ENCODE peak calls at places on chromosomes 5 and 9, in nine cellular contexts. One of them, this sample, is unnamed.
A peak's percentile ranks its signal among the peaks of the same experiment; 100 is the strongest.

GRCh38 chr9:82565188-82565966 is 497.6 kb downstream of the RASEF start:
- DNase-seq in sigmoid colon: no peak
- DNase-seq in Panc1: no peak
- DNase-seq in cardiac muscle cell: no peak
- DNase-seq in WERI-Rb-1: no peak
- DNase-seq in fibroblast of lung: no peak
- DNase-seq in endodermal cell: no peak
- DNase-seq in PC-3: no peak
- DNase-seq in trophoblast cell: no peak
- DNase-seq in this sample: no peak

GRCh38 chr5:5542654-5543053 is 120.2 kb downstream of the ICE1 start:
- DNase-seq in sigmoid colon: no peak
- DNase-seq in WERI-Rb-1: no peak
- DNase-seq in PC-3: no peak
- DNase-seq in fibroblast of lung: no peak
- DNase-seq in trophoblast cell: no peak
- DNase-seq in Panc1: no peak
- DNase-seq in endodermal cell: no peak
- DNase-seq in cardiac muscle cell: no peak
- DNase-seq in this sample: no peak

GRCh38 chr5:147075187-147075586 is 159.6 kb upstream of the STK32A start:
- DNase-seq in sigmoid colon: no peak
- DNase-seq in Panc1: no peak
- DNase-seq in trophoblast cell: no peak
- DNase-seq in endodermal cell: no peak
- DNase-seq in cardiac muscle cell: no peak
- DNase-seq in WERI-Rb-1: no peak
- DNase-seq in PC-3: no peak
- DNase-seq in fibroblast of lung: no peak
- DNase-seq in this sample: no peak

GRCh38 chr5:110916373-110917049 is 155.0 kb upstream of the TSLP start:
- DNase-seq in endodermal cell: no peak
- DNase-seq in cardiac muscle cell: no peak
- DNase-seq in trophoblast cell: peak; percentile 41
- DNase-seq in WERI-Rb-1: peak; percentile 58
- DNase-seq in Panc1: no peak
- DNase-seq in PC-3: peak; percentile 90
- DNase-seq in sigmoid colon: no peak
- DNase-seq in fibroblast of lung: peak; percentile 95
- DNase-seq in this sample: peak; percentile 89

GRCh38 chr9:12993432-12993831 is 218.6 kb downstream of the LURAP1L start:
- DNase-seq in Panc1: no peak
- DNase-seq in sigmoid colon: no peak
- DNase-seq in trophoblast cell: no peak
- DNase-seq in PC-3: no peak
- DNase-seq in WERI-Rb-1: no peak
- DNase-seq in cardiac muscle cell: no peak
- DNase-seq in endodermal cell: no peak
- DNase-seq in fibroblast of lung: no peak
- DNase-seq in this sample: no peak

GRCh38 chr9:98430535-98430934 is 175.1 kb upstream of the TBC1D2 start:
- DNase-seq in Panc1: no peak
- DNase-seq in cardiac muscle cell: peak; percentile 4
- DNase-seq in endodermal cell: no peak
- DNase-seq in fibroblast of lung: peak; percentile 48
- DNase-seq in WERI-Rb-1: peak; percentile 61
- DNase-seq in PC-3: no peak
- DNase-seq in trophoblast cell: no peak
- DNase-seq in sigmoid colon: no peak
- DNase-seq in this sample: no peak

GRCh38 chr5:140608730-140609520 is 24.1 kb downstream of the CD14 start:
- DNase-seq in PC-3: peak; percentile 25
- DNase-seq in fibroblast of lung: no peak
- DNase-seq in Panc1: no peak
- DNase-seq in endodermal cell: no peak
- DNase-seq in sigmoid colon: peak; percentile 75
- DNase-seq in WERI-Rb-1: no peak
- DNase-seq in trophoblast cell: no peak
- DNase-seq in cardiac muscle cell: no peak
- DNase-seq in this sample: no peak

GRCh38 chr5:83547156-83547555 is 75.6 kb downstream of the VCAN start:
- DNase-seq in fibroblast of lung: peak; percentile 90
- DNase-seq in PC-3: no peak
- DNase-seq in Panc1: no peak
- DNase-seq in endodermal cell: no peak
- DNase-seq in trophoblast cell: no peak
- DNase-seq in cardiac muscle cell: no peak
- DNase-seq in WERI-Rb-1: no peak
- DNase-seq in sigmoid colon: no peak
- DNase-seq in this sample: no peak

GRCh38 chr5:127307868-127308267 is 17.3 kb downstream of the MEGF10 start:
- DNase-seq in trophoblast cell: no peak
- DNase-seq in endodermal cell: no peak
- DNase-seq in fibroblast of lung: no peak
- DNase-seq in PC-3: no peak
- DNase-seq in WERI-Rb-1: peak; percentile 87
- DNase-seq in sigmoid colon: no peak
- DNase-seq in Panc1: no peak
- DNase-seq in cardiac muscle cell: no peak
- DNase-seq in this sample: no peak

GRCh38 chr5:87151547-87151946 is 116.1 kb upstream of the RASA1 start:
- DNase-seq in sigmoid colon: no peak
- DNase-seq in WERI-Rb-1: no peak
- DNase-seq in Panc1: peak; percentile 45
- DNase-seq in endodermal cell: no peak
- DNase-seq in PC-3: peak; percentile 97
- DNase-seq in fibroblast of lung: peak; percentile 99
- DNase-seq in trophoblast cell: no peak
- DNase-seq in cardiac muscle cell: no peak
- DNase-seq in this sample: peak; percentile 83

GRCh38 chr5:124103671-124104070 is 591.7 kb downstream of the CSNK1G3 start:
- DNase-seq in WERI-Rb-1: no peak
- DNase-seq in trophoblast cell: peak; percentile 75
- DNase-seq in fibroblast of lung: peak; percentile 54
- DNase-seq in cardiac muscle cell: no peak
- DNase-seq in sigmoid colon: no peak
- DNase-seq in Panc1: no peak
- DNase-seq in PC-3: peak; percentile 84
- DNase-seq in endodermal cell: no peak
- DNase-seq in this sample: no peak

GRCh38 chr9:18126776-18127175 is 347.2 kb upstream of the ADAMTSL1 start:
- DNase-seq in sigmoid colon: no peak
- DNase-seq in fibroblast of lung: no peak
- DNase-seq in trophoblast cell: no peak
- DNase-seq in cardiac muscle cell: no peak
- DNase-seq in endodermal cell: no peak
- DNase-seq in WERI-Rb-1: no peak
- DNase-seq in PC-3: no peak
- DNase-seq in Panc1: no peak
- DNase-seq in this sample: no peak

GRCh38 chr5:151126199-151126645 is 31.4 kb downstream of the ANXA6 start:
- DNase-seq in cardiac muscle cell: peak; percentile 76
- DNase-seq in WERI-Rb-1: peak; percentile 66
- DNase-seq in trophoblast cell: peak; percentile 58
- DNase-seq in PC-3: peak; percentile 64
- DNase-seq in fibroblast of lung: peak; percentile 49
- DNase-seq in sigmoid colon: peak; percentile 86
- DNase-seq in endodermal cell: peak; percentile 92
- DNase-seq in Panc1: peak; percentile 54
- DNase-seq in this sample: no peak

GRCh38 chr9:110214553-110214952 is 6.6 kb upstream of the C9orf152 start:
- DNase-seq in endodermal cell: no peak
- DNase-seq in Panc1: no peak
- DNase-seq in WERI-Rb-1: no peak
- DNase-seq in fibroblast of lung: no peak
- DNase-seq in cardiac muscle cell: no peak
- DNase-seq in sigmoid colon: no peak
- DNase-seq in PC-3: no peak
- DNase-seq in trophoblast cell: peak; percentile 75
- DNase-seq in this sample: no peak

GRCh38 chr5:156815988-156816599 is 34.0 kb upstream of the PPP1R2B start:
- DNase-seq in trophoblast cell: no peak
- DNase-seq in WERI-Rb-1: peak; percentile 49
- DNase-seq in endodermal cell: peak; percentile 77
- DNase-seq in Panc1: no peak
- DNase-seq in fibroblast of lung: peak; percentile 5
- DNase-seq in sigmoid colon: no peak
- DNase-seq in PC-3: peak; percentile 63
- DNase-seq in cardiac muscle cell: peak; percentile 36
- DNase-seq in this sample: no peak

GRCh38 chr5:111132731-111133435 is 40.7 kb downstream of the WDR36 start:
- DNase-seq in cardiac muscle cell: no peak
- DNase-seq in sigmoid colon: no peak
- DNase-seq in WERI-Rb-1: no peak
- DNase-seq in Panc1: no peak
- DNase-seq in fibroblast of lung: no peak
- DNase-seq in trophoblast cell: no peak
- DNase-seq in endodermal cell: no peak
- DNase-seq in PC-3: no peak
- DNase-seq in this sample: no peak

DNA sequence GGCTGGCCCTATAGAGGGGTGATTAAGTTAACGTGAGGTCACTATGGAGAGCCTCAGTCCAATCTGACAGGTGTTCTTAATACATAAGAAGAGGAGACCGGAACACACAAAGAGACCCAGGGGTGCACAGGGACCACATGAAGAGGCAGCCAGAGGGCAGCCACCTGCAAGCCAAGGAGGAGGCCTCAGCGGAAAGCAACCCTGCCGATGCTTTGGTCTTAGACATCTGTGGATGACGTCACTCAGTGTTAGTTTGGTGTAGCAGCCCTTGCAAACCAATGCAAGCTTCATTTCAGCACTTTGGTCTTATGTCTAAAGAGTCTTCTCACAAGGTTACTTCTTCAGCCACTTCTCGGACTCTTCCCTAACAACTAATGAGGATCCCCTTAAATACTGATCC is 47.6 kb upstream of the GRHPR start:
- DNase-seq in Panc1: no peak
- DNase-seq in cardiac muscle cell: no peak
- DNase-seq in endodermal cell: no peak
- DNase-seq in WERI-Rb-1: no peak
- DNase-seq in trophoblast cell: no peak
- DNase-seq in sigmoid colon: no peak
- DNase-seq in fibroblast of lung: no peak
- DNase-seq in PC-3: no peak
- DNase-seq in this sample: no peak
- H3K4me3 ChIP-seq in Panc1: no peak overlapping the region
- H3K4me3 ChIP-seq in cardiac muscle cell: no peak overlapping the region
- H3K4me3 ChIP-seq in endodermal cell: no peak overlapping the region
- H3K4me3 ChIP-seq in WERI-Rb-1: no peak overlapping the region
- H3K4me3 ChIP-seq in trophoblast cell: no peak overlapping the region
- H3K4me3 ChIP-seq in sigmoid colon: no peak overlapping the region
- H3K4me3 ChIP-seq in fibroblast of lung: no peak overlapping the region
- H3K4me3 ChIP-seq in PC-3: no peak overlapping the region
- H3K4me3 ChIP-seq in this sample: no peak overlapping the region

GRCh38 chr9:133059623-133060022 is 2.2 kb upstream of the CEL start:
- DNase-seq in Panc1: no peak
- DNase-seq in fibroblast of lung: no peak
- DNase-seq in cardiac muscle cell: no peak
- DNase-seq in WERI-Rb-1: no peak
- DNase-seq in endodermal cell: peak; percentile 65
- DNase-seq in PC-3: no peak
- DNase-seq in trophoblast cell: no peak
- DNase-seq in sigmoid colon: no peak
- DNase-seq in this sample: no peak
- H3K27ac ChIP-seq in Panc1: no peak overlapping the region
- H3K27ac ChIP-seq in fibroblast of lung: no peak overlapping the region
- H3K27ac ChIP-seq in cardiac muscle cell: no peak overlapping the region
- H3K27ac ChIP-seq in WERI-Rb-1: peak overlapping the region; percentile 99
- H3K27ac ChIP-seq in endodermal cell: no peak overlapping the region
- H3K27ac ChIP-seq in PC-3: no peak overlapping the region
- H3K27ac ChIP-seq in trophoblast cell: no peak overlapping the region
- H3K27ac ChIP-seq in sigmoid colon: no peak overlapping the region
- H3K27ac ChIP-seq in this sample: no peak overlapping the region

DNA sequence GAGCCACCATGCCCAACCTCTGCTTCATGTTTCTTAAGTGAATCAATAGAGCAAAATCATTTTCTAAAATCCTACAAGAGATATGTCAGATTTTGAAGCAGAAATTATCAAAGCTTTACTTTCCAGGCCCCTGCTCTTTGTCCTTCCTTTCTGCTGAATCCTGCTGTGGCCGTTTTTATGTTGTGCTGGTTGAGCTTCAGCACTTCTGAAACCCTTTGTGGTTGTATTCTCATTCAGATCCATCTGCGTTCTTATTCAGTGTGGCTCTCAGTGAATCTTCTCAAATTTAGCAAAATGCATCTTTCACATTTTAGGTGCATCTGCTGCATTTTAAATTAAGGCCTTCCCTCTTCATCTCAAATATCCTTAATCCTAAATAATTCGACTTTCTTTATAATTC is 26.0 kb downstream of the JMY start:
- DNase-seq in sigmoid colon: no peak
- DNase-seq in trophoblast cell: no peak
- DNase-seq in cardiac muscle cell: no peak
- DNase-seq in endodermal cell: no peak
- DNase-seq in PC-3: no peak
- DNase-seq in WERI-Rb-1: no peak
- DNase-seq in fibroblast of lung: no peak
- DNase-seq in Panc1: no peak
- DNase-seq in this sample: no peak
- H3K4me3 ChIP-seq in sigmoid colon: no peak overlapping the region
- H3K4me3 ChIP-seq in trophoblast cell: no peak overlapping the region
- H3K4me3 ChIP-seq in cardiac muscle cell: no peak overlapping the region
- H3K4me3 ChIP-seq in endodermal cell: no peak overlapping the region
- H3K4me3 ChIP-seq in PC-3: no peak overlapping the region
- H3K4me3 ChIP-seq in WERI-Rb-1: no peak overlapping the region
- H3K4me3 ChIP-seq in fibroblast of lung: no peak overlapping the region
- H3K4me3 ChIP-seq in Panc1: no peak overlapping the region
- H3K4me3 ChIP-seq in this sample: no peak overlapping the region

GRCh38 chr9:114450833-114451706 is 54.2 kb downstream of the WHRN start:
- DNase-seq in endodermal cell: peak; percentile 31
- DNase-seq in Panc1: no peak
- DNase-seq in trophoblast cell: no peak
- DNase-seq in cardiac muscle cell: no peak
- DNase-seq in sigmoid colon: no peak
- DNase-seq in PC-3: no peak
- DNase-seq in fibroblast of lung: no peak
- DNase-seq in WERI-Rb-1: no peak
- DNase-seq in this sample: no peak

GRCh38 chr9:114448706-114449105 is 56.6 kb downstream of the WHRN start:
- DNase-seq in WERI-Rb-1: no peak
- DNase-seq in cardiac muscle cell: no peak
- DNase-seq in sigmoid colon: no peak
- DNase-seq in fibroblast of lung: peak; percentile 64
- DNase-seq in PC-3: peak; percentile 52
- DNase-seq in trophoblast cell: no peak
- DNase-seq in endodermal cell: no peak
- DNase-seq in Panc1: no peak
- DNase-seq in this sample: no peak

GRCh38 chr9:114451707-114452031 is 53.6 kb downstream of the WHRN start:
- DNase-seq in Panc1: no peak
- DNase-seq in fibroblast of lung: no peak
- DNase-seq in PC-3: no peak
- DNase-seq in endodermal cell: no peak
- DNase-seq in sigmoid colon: no peak
- DNase-seq in WERI-Rb-1: no peak
- DNase-seq in cardiac muscle cell: no peak
- DNase-seq in trophoblast cell: no peak
- DNase-seq in this sample: no peak

GRCh38 chr9:114449236-114449635 is 56.0 kb downstream of the WHRN start:
- DNase-seq in trophoblast cell: no peak
- DNase-seq in endodermal cell: no peak
- DNase-seq in Panc1: no peak
- DNase-seq in PC-3: no peak
- DNase-seq in sigmoid colon: no peak
- DNase-seq in fibroblast of lung: no peak
- DNase-seq in cardiac muscle cell: no peak
- DNase-seq in WERI-Rb-1: no peak
- DNase-seq in this sample: no peak

GRCh38 chr9:114450181-114450580 is 55.1 kb downstream of the WHRN start:
- DNase-seq in Panc1: no peak
- DNase-seq in trophoblast cell: no peak
- DNase-seq in fibroblast of lung: no peak
- DNase-seq in sigmoid colon: no peak
- DNase-seq in PC-3: no peak
- DNase-seq in endodermal cell: no peak
- DNase-seq in WERI-Rb-1: no peak
- DNase-seq in cardiac muscle cell: no peak
- DNase-seq in this sample: no peak
- H3K27ac ChIP-seq in Panc1: no peak overlapping the region
- H3K27ac ChIP-seq in trophoblast cell: no peak overlapping the region
- H3K27ac ChIP-seq in fibroblast of lung: no peak overlapping the region
- H3K27ac ChIP-seq in sigmoid colon: no peak overlapping the region
- H3K27ac ChIP-seq in PC-3: no peak overlapping the region
- H3K27ac ChIP-seq in endodermal cell: no peak overlapping the region
- H3K27ac ChIP-seq in WERI-Rb-1: no peak overlapping the region
- H3K27ac ChIP-seq in cardiac muscle cell: no peak overlapping the region
- H3K27ac ChIP-seq in this sample: no peak overlapping the region

This sample was measured in AG04450.